ENCODE peak calls at places on chromosomes 4 and X, in four cellular contexts. C, X, P and B are unnamed samples.

GRCh38 chrX:153879741-153880439 is 6.1 kb downstream of the L1CAM start:
- DNase-seq in P (no peak), C (no peak), X (no peak), B (no peak)

GRCh38 chr4:42133006-42133405 is 19.4 kb downstream of the BEND4 start:
- DNase-seq in C (no peak), P (no peak), X (no peak), B (no peak)

GRCh38 chr4:153233761-153234371 is 29.6 kb downstream of the TRIM2 start:
- DNase-seq in C (no peak), X (peak), P (no peak), B (no peak)

GRCh38 chr4:109559625-109559982 is 442 bp upstream of the MCUB start:
- DNase-seq in P (no peak), X (no peak), C (no peak), B (peak)

GRCh38 chr4:152211936-152212675 is 323.8 kb downstream of the FBXW7 start:
- DNase-seq in C (no peak), X (no peak), P (no peak), B (no peak)

GRCh38 chrX:105564536-105564935 is 257.8 kb upstream of the NRK start:
- DNase-seq in C (no peak), P (no peak), X (peak), B (no peak)

GRCh38 chrX:2185341-2186082 is 315.3 kb downstream of the DHRSX start:
- DNase-seq in C (no peak), X (no peak), P (no peak), B (no peak)

GRCh38 chrX:79366556-79366887 is 612 bp downstream of the ITM2A start:
- DNase-seq in X (no peak), C (peak), P (no peak), B (no peak)

GRCh38 chr4:142278171-142278570 is 567.9 kb downstream of the INPP4B start:
- DNase-seq in X (peak), P (no peak), C (no peak), B (no peak)

GRCh38 chr4:8321220-8321619 is 51.7 kb downstream of the HTRA3 start:
- DNase-seq in C (no peak), P (no peak), X (no peak), B (no peak)

GRCh38 chrX:43998374-43998773 is 25.2 kb upstream of the NDP start:
- DNase-seq in C (no peak), X (no peak), P (no peak), B (no peak)

GRCh38 chr4:166635367-166635766 is 598.9 kb downstream of the SPOCK3 start:
- DNase-seq in C (no peak), X (no peak), P (no peak), B (no peak)

GRCh38 chrX:13254870-13255269 is 65.0 kb downstream of the ATXN3L start:
- DNase-seq in C (no peak), P (no peak), X (no peak), B (no peak)

GRCh38 chrX:155819525-155819924 is 61.6 kb upstream of the VAMP7 start:
- DNase-seq in C (no peak), P (no peak), X (peak), B (no peak)

GRCh38 chr4:53365121-53365485 is 758 bp downstream of the SCFD2 start:
- DNase-seq in X (peak), P (no peak), C (no peak), B (no peak)

GRCh38 chrX:155071694-155072215 is 447 bp downstream of the BRCC3 start:
- DNase-seq in X (no peak), P (no peak), C (no peak), B (peak)

GRCh38 chrX:31279359-31279758 is 207.5 kb upstream of the FTHL17 start:
- DNase-seq in C (no peak), X (peak), P (no peak), B (no peak)

GRCh38 chrX:12011075-12011474 is 127.2 kb upstream of the FRMPD4 start:
- DNase-seq in X (peak), P (no peak), C (no peak), B (no peak)

GRCh38 chr4:173367946-173368345 is 2.8 kb upstream of the SAP30 start:
- DNase-seq in X (peak), C (no peak), P (no peak), B (no peak)

GRCh38 chrX:118839334-118839958 is 15.8 kb downstream of the ZCCHC12 start:
- DNase-seq in X (peak), C (no peak), P (peak), B (peak)

GRCh38 chr4:101977096-101977495 is 186.6 kb downstream of the BANK1 start:
- DNase-seq in C (no peak), P (peak), X (peak), B (peak)

GRCh38 chr4:4663028-4663427 is 121.2 kb upstream of the STX18 start:
- DNase-seq in P (no peak), X (peak), C (no peak), B (no peak)

GRCh38 chrX:37472836-37473235 is 98.6 kb upstream of the LANCL3 start:
- DNase-seq in C (no peak), X (no peak), P (no peak), B (no peak)

GRCh38 chr4:144592264-144592663 is 53.7 kb upstream of the HHIP start:
- DNase-seq in X (no peak), P (no peak), C (no peak), B (no peak)

GRCh38 chr4:56506110-56506705 is 617 bp downstream of the ARL9 start:
- DNase-seq in P (no peak), X (peak), C (no peak), B (no peak)

GRCh38 chr4:135238940-135239339 is 1037.4 kb upstream of the PABPC4L start:
- DNase-seq in P (no peak), C (no peak), X (peak), B (no peak)

GRCh38 chrX:134797390-134797700 is 139.1 kb upstream of the PLAC1 start:
- DNase-seq in X (no peak), P (no peak), C (no peak), B (no peak)

GRCh38 chr4:19540859-19541258 is 710.8 kb upstream of the SLIT2 start:
- DNase-seq in X (no peak), C (no peak), P (no peak), B (no peak)

GRCh38 chr4:1786544-1787362 is 6.3 kb upstream of the FGFR3 start:
- DNase-seq in X (no peak), C (no peak), P (no peak), B (no peak)